ENCODE peak calls at places on chromosomes 3 and 15, in eight cellular contexts. I is mesenchymal stem cell; H is A549; N is effector memory CD4-positive, alpha-beta T cell; S is HCT116; F is astrocyte of the spinal cord; Y is CD4-positive, alpha-beta memory T cell; J is HL-60. C is an unnamed sample.

GRCh38 chr3:152183473-152183872 is 85.3 kb upstream of the MBNL1 start:
- DNase-seq in I (peak; percentile 44), H (no peak), N (peak; percentile 19), S (peak; percentile 46), F (peak; percentile 48), Y (peak; percentile 55), J (no peak), C (peak; percentile 65)

GRCh38 chr3:49131576-49131975 is 1.3 kb downstream of the LAMB2 start:
- DNase-seq in I (no peak), H (no peak), N (no peak), S (no peak), F (no peak), Y (no peak), J (no peak), C (no peak)

GRCh38 chr15:29029651-29030195 is 143.9 kb downstream of the APBA2 start:
- DNase-seq in I (no peak), H (no peak), N (no peak), S (no peak), F (no peak), Y (no peak), J (no peak), C (no peak)

GRCh38 chr3:78163379-78163778 is 1123.5 kb downstream of the ROBO2 start:
- DNase-seq in I (peak; percentile 7), H (no peak), N (no peak), S (no peak), F (peak; percentile 23), Y (no peak), J (no peak), C (no peak)

GRCh38 chr15:52294881-52295420 is 653 bp downstream of the MYO5C start:
- DNase-seq in I (no peak), H (peak; percentile 21), N (no peak), S (no peak), F (no peak), Y (no peak), J (no peak), C (no peak)

GRCh38 chr15:64149424-64150235 is 1.9 kb upstream of the SNX22 start:
- DNase-seq in I (peak; percentile 8), H (no peak), N (no peak), S (no peak), F (no peak), Y (no peak), J (no peak), C (peak; percentile 48)

GRCh38 chr3:172359231-172359630 is 89.0 kb downstream of the GHSR start:
- DNase-seq in I (no peak), H (no peak), N (no peak), S (no peak), F (no peak), Y (no peak), J (no peak), C (no peak)

GRCh38 chr3:190429681-190430080 is 20.0 kb downstream of the TMEM207 start:
- DNase-seq in I (no peak), H (no peak), N (no peak), S (no peak), F (peak; percentile 24), Y (no peak), J (no peak), C (no peak)

GRCh38 chr3:31893174-31893573 is 87.9 kb downstream of the OSBPL10 start:
- DNase-seq in I (peak; percentile 25), H (no peak), N (no peak), S (no peak), F (no peak), Y (no peak), J (no peak), C (peak; percentile 45)
- H3K4me3 ChIP-seq in I (no peak overlapping the region), H (no peak overlapping the region), N (no peak overlapping the region), S (no peak overlapping the region), F (no peak overlapping the region), Y (no peak overlapping the region), J (no peak overlapping the region), C (no peak overlapping the region)

GRCh38 chr3:43289401-43289800 is 3.1 kb downstream of the SNRK start:
- DNase-seq in I (no peak), H (no peak), N (no peak), S (no peak), F (no peak), Y (no peak), J (no peak), C (no peak)

GRCh38 chr3:43288366-43288765 is 2.0 kb downstream of the SNRK start:
- DNase-seq in I (peak; percentile 68), H (no peak), N (no peak), S (no peak), F (peak; percentile 68), Y (no peak), J (no peak), C (no peak)

GRCh38 chr3:43286886-43287301 is 554 bp downstream of the SNRK start:
- DNase-seq in I (peak; percentile 42), H (peak; percentile 33), N (peak; percentile 18), S (no peak), F (no peak), Y (peak; percentile 44), J (no peak), C (peak; percentile 27)

GRCh38 chr3:43287514-43287913 is 1.2 kb downstream of the SNRK start:
- DNase-seq in I (no peak), H (no peak), N (no peak), S (no peak), F (no peak), Y (no peak), J (no peak), C (no peak)

DNA sequence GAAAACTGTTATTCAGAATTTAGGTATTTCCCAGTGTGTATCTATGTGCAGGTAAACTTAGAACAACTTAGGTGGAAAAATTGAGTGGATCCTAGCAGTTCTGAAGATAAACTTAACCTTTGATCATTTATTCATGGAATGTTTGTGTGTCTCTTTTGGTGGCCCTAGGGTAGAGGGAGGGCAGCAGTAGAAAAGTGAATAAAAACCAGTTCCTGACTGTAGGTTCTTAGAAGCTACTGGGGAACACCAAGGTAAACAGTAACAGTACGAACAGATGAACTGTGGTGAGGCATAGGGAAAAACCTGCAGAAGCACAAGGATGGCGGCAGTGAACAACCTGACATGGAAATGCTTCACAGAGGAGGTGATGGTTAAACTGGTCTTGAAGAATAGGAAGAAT is 2.5 kb downstream of the SNRK start:
- DNase-seq in I (no peak), H (no peak), N (no peak), S (no peak), F (no peak), Y (peak; percentile 39), J (no peak), C (no peak)
- H3K4me3 ChIP-seq in I (peak overlapping the region; percentile 83), H (no peak overlapping the region), N (peak overlapping the region; percentile 68), S (no peak overlapping the region), F (peak overlapping the region; percentile 4), Y (peak overlapping the region; percentile 84), J (peak overlapping the region; percentile 61), C (no peak overlapping the region)

GRCh38 chr3:63354160-63354559 is 76.1 kb downstream of the SYNPR start:
- DNase-seq in I (no peak), H (no peak), N (no peak), S (no peak), F (no peak), Y (no peak), J (no peak), C (no peak)

GRCh38 chr3:63351159-63352007 is 73.3 kb downstream of the SYNPR start:
- DNase-seq in I (peak; percentile 58), H (peak; percentile 10), N (no peak), S (peak; percentile 47), F (peak; percentile 73), Y (no peak), J (peak; percentile 16), C (peak; percentile 55)

GRCh38 chr3:63349583-63350177 is 71.6 kb downstream of the SYNPR start:
- DNase-seq in I (peak; percentile 61), H (peak; percentile 5), N (no peak), S (peak; percentile 24), F (peak; percentile 72), Y (no peak), J (peak; percentile 25), C (peak; percentile 65)

GRCh38 chr3:63353383-63353782 is 75.3 kb downstream of the SYNPR start:
- DNase-seq in I (no peak), H (no peak), N (no peak), S (no peak), F (peak; percentile 42), Y (no peak), J (no peak), C (no peak)

GRCh38 chr3:63352008-63352279 is 73.8 kb downstream of the SYNPR start:
- DNase-seq in I (no peak), H (no peak), N (no peak), S (no peak), F (no peak), Y (no peak), J (no peak), C (no peak)
- H3K4me3 ChIP-seq in I (no peak overlapping the region), H (no peak overlapping the region), N (no peak overlapping the region), S (no peak overlapping the region), F (no peak overlapping the region), Y (no peak overlapping the region), J (no peak overlapping the region), C (no peak overlapping the region)

DNA sequence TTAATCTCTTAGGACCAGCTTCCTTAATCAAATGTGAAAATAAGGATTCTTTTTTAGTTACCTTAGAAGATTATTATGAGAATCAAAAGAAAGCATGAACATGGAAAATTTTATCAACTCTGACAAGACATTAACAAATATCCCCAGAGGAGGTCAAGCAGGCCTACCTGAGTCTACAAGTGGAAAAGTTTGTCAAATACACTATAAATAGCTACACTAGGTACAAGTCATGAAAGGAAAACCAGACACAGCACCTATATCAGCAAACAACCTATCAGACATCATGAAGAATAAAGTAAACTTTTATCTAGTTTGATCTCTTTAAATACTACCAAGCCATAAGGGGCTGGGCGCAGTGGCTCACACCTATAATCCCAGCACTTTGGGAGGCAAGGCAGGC is 126.1 kb downstream of the MAGI1 start:
- DNase-seq in I (no peak), H (no peak), N (no peak), S (no peak), F (no peak), Y (no peak), J (no peak), C (no peak)
- H3K4me3 ChIP-seq in I (no peak overlapping the region), H (no peak overlapping the region), N (no peak overlapping the region), S (no peak overlapping the region), F (no peak overlapping the region), Y (no peak overlapping the region), J (no peak overlapping the region), C (no peak overlapping the region)